ENCODE peak calls at places on chromosomes 11 and 22, in six cellular contexts. M is left ventricle myocardium inferior, L is neuronal stem cell, B is lower lobe of right lung, Q is aorta, W is esophagus squamous epithelium. R is an unnamed sample.
A peak's percentile ranks its signal among the peaks of the same experiment; 100 is the strongest.

GRCh38 chr11:70581991-70582885 is 183.9 kb downstream of the CTTN start:
- DNase-seq in M (no peak), L (no peak), B (peak; percentile 19), Q (no peak), W (no peak), R (peak; percentile 17)

GRCh38 chr11:35555238-35555887 is 29.9 kb upstream of the PAMR1 start:
- DNase-seq in M (no peak), L (no peak), B (no peak), Q (no peak), W (no peak), R (no peak)

GRCh38 chr22:31829505-31829904 is 75.7 kb downstream of the DEPDC5 start:
- DNase-seq in M (no peak), L (no peak), B (no peak), Q (no peak), W (no peak), R (no peak)

GRCh38 chr22:22714600-22715361 is 70.4 kb downstream of the GGTLC2 start:
- DNase-seq in M (no peak), L (no peak), B (no peak), Q (no peak), W (no peak), R (no peak)

GRCh38 chr11:59511675-59512074 is 336 bp downstream of the OR4D9 start:
- DNase-seq in M (no peak), L (no peak), B (no peak), Q (no peak), W (no peak), R (no peak)

GRCh38 chr11:34356576-34356917 is 1.3 kb downstream of the ABTB2 start:
- DNase-seq in M (peak; percentile 23), L (no peak), B (no peak), Q (peak; percentile 70), W (no peak), R (no peak)

GRCh38 chr22:37121887-37122591 is 12.5 kb upstream of the TMPRSS6 start:
- DNase-seq in M (no peak), L (no peak), B (no peak), Q (peak; percentile 66), W (peak; percentile 17), R (peak; percentile 62)

GRCh38 chr22:21942407-21942895 is 10.2 kb downstream of the PPM1F start:
- DNase-seq in M (peak; percentile 89), L (no peak), B (peak; percentile 80), Q (peak; percentile 89), W (no peak), R (peak; percentile 87)

GRCh38 chr11:58780578-58780977 is 48.8 kb upstream of the GLYAT start:
- DNase-seq in M (no peak), L (no peak), B (no peak), Q (no peak), W (no peak), R (no peak)

GRCh38 chr22:31618057-31618456 is 44.0 kb downstream of the PISD start:
- DNase-seq in M (no peak), L (no peak), B (no peak), Q (no peak), W (no peak), R (no peak)

GRCh38 chr11:472816-473215 is 22.7 kb downstream of the PTDSS2 start:
- DNase-seq in M (no peak), L (no peak), B (no peak), Q (no peak), W (no peak), R (no peak)

GRCh38 chr11:62444271-62444833 is 25.5 kb downstream of the SCGB1A1 start:
- DNase-seq in M (peak; percentile 62), L (no peak), B (peak; percentile 69), Q (peak; percentile 87), W (no peak), R (peak; percentile 71)

GRCh38 chr22:36323855-36324331 is 63.9 kb downstream of the MYH9 start:
- DNase-seq in M (peak; percentile 77), L (no peak), B (no peak), Q (peak; percentile 90), W (no peak), R (no peak)

GRCh38 chr11:6027501-6027900 is 3.1 kb downstream of the OR56A1 start:
- DNase-seq in M (no peak), L (no peak), B (no peak), Q (no peak), W (no peak), R (no peak)
- H3K27ac ChIP-seq in M (no peak overlapping the region), L (no peak overlapping the region), B (no peak overlapping the region), Q (no peak overlapping the region), W (no peak overlapping the region), R (no peak overlapping the region)

GRCh38 chr11:128616158-128616557 is 28.8 kb upstream of the ETS1 start:
- DNase-seq in M (no peak), L (no peak), B (no peak), Q (no peak), W (no peak), R (no peak)

GRCh38 chr11:128615612-128616011 is 28.3 kb upstream of the ETS1 start:
- DNase-seq in M (no peak), L (no peak), B (no peak), Q (no peak), W (no peak), R (no peak)

GRCh38 chr11:128610765-128611617 is 23.6 kb upstream of the ETS1 start:
- DNase-seq in M (no peak), L (no peak), B (no peak), Q (no peak), W (peak; percentile 40), R (no peak)

GRCh38 chr11:128615076-128615475 is 27.7 kb upstream of the ETS1 start:
- DNase-seq in M (no peak), L (no peak), B (no peak), Q (no peak), W (no peak), R (no peak)

DNA sequence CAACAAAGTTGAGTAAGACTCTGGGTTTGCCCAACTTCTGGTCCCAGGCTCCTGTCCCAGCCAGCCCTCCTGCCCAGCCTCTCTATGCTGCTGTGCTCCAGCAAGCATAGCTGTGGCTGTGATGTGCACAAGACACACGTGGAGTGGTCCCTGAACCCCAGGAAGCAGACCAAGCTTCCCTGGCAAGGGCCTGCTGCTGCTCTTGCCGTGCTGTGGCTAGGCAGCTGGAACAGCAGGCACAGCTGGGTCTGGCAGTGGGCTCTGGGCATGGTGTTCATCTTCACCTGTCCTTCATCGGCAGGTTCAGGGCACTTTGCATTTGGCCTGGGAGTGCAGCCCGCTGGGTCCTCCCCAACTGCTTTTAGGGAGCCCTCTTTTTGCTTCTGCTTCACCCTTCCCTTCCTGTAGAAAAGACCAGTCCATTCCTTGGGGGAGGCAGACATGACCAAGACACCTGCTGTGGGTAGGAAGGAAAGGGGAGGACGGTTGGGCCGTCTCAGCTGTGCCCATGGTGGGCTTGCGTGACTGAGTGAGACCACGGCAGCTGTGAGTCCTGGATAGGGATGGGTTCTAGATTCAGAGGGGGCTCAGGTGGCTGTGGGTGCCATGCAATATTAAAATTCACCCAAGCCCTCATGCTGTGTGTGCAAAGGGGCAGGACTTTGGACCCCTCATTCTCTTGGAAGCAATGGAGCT is 26.1 kb upstream of the ETS1 start:
- DNase-seq in M (no peak), L (no peak), B (no peak), Q (no peak), W (no peak), R (no peak)
- H3K4me1 ChIP-seq in M (peaks cover 35% of the 10 kb centered on the region), L (no peaks in the 10 kb centered on the region), B (peaks cover 25% of the 10 kb centered on the region), Q (no peaks in the 10 kb centered on the region), W (no peaks in the 10 kb centered on the region), R (no peaks in the 10 kb centered on the region)

GRCh38 chr11:134438533-134438932 is 26.5 kb upstream of the B3GAT1 start:
- DNase-seq in M (no peak), L (no peak), B (no peak), Q (no peak), W (no peak), R (no peak)
- H3K9me3 ChIP-seq in M (no peaks in the 10 kb centered on the region), L (no peaks in the 10 kb centered on the region), B (no peaks in the 10 kb centered on the region), Q (no peaks in the 10 kb centered on the region), W (no peaks in the 10 kb centered on the region), R (no peaks in the 10 kb centered on the region)

GRCh38 chr22:39206491-39206890 is 38.3 kb downstream of the PDGFB start:
- DNase-seq in M (no peak), L (no peak), B (peak; percentile 20), Q (peak; percentile 35), W (no peak), R (no peak)
- H3K27ac ChIP-seq in M (no peak overlapping the region), L (no peak overlapping the region), B (no peak overlapping the region), Q (no peak overlapping the region), W (no peak overlapping the region), R (no peak overlapping the region)

GRCh38 chr22:23837911-23838685 is 708 bp downstream of the DERL3 start:
- DNase-seq in M (no peak), L (no peak), B (no peak), Q (peak; percentile 52), W (no peak), R (no peak)
- H3K4me1 ChIP-seq in M (peaks cover 71% of the 10 kb centered on the region), L (peaks cover 12% of the 10 kb centered on the region), B (peaks cover 17% of the 10 kb centered on the region), Q (no peaks in the 10 kb centered on the region), W (peaks cover 11% of the 10 kb centered on the region), R (peaks cover 9% of the 10 kb centered on the region)

GRCh38 chr22:47591709-47592108 is 829.3 kb downstream of the TBC1D22A start:
- DNase-seq in M (no peak), L (no peak), B (no peak), Q (no peak), W (no peak), R (no peak)

GRCh38 chr22:47592791-47593190 is 830.3 kb downstream of the TBC1D22A start:
- DNase-seq in M (no peak), L (no peak), B (no peak), Q (no peak), W (no peak), R (no peak)

GRCh38 chr22:47593291-47593690 is 830.8 kb downstream of the TBC1D22A start:
- DNase-seq in M (no peak), L (no peak), B (no peak), Q (no peak), W (no peak), R (no peak)

GRCh38 chr22:47589271-47590250 is 827.1 kb downstream of the TBC1D22A start:
- DNase-seq in M (no peak), L (no peak), B (no peak), Q (no peak), W (no peak), R (no peak)

GRCh38 chr22:47591016-47591415 is 828.6 kb downstream of the TBC1D22A start:
- DNase-seq in M (no peak), L (no peak), B (no peak), Q (no peak), W (no peak), R (no peak)
- H3K9me3 ChIP-seq in M (peaks cover 10% of the 10 kb centered on the region), L (peaks cover 49% of the 10 kb centered on the region), B (no peaks in the 10 kb centered on the region), Q (no peaks in the 10 kb centered on the region), W (no peaks in the 10 kb centered on the region), R (no peaks in the 10 kb centered on the region)

GRCh38 chr11:118334746-118335145 is 7.8 kb downstream of the CD3D start:
- DNase-seq in M (no peak), L (no peak), B (no peak), Q (no peak), W (no peak), R (no peak)
- H3K27ac ChIP-seq in M (no peak overlapping the region), L (no peak overlapping the region), B (no peak overlapping the region), Q (no peak overlapping the region), W (no peak overlapping the region), R (no peak overlapping the region)

DNA sequence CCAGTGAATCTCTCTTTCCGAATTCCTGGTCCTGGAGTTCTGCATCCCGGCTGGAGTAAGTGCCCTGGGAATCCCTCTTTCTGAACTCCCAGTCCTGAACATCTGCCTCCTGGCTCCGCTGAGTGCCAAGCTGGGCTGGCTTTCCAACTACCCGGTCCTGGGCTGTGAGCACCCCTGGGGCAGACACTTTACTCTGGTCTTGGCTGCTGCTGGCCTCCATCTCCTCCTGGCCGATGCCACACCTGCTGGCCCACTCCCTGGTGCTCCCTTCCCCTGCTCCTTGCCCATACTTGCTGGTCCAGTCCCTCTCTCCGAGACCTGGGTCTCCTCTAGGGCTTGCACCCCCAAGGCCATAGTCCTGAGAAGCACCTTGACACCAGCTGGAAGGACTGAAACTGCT is 14.7 kb downstream of the TNKS1BP1 start:
- DNase-seq in M (no peak), L (no peak), B (no peak), Q (peak; percentile 50), W (no peak), R (no peak)
- H3K4me1 ChIP-seq in M (peaks cover 100% of the 10 kb centered on the region), L (peaks cover 9% of the 10 kb centered on the region), B (peaks cover 85% of the 10 kb centered on the region), Q (no peaks in the 10 kb centered on the region), W (peaks cover 52% of the 10 kb centered on the region), R (peaks cover 30% of the 10 kb centered on the region)